ENCODE peak calls at places on chromosome 18, in ten cellular contexts. A is fibroblast of lung; F is substantia nigra; V is T-helper 9 cell; P is naive B cell; Z is EL; G is epithelial cell of esophagus; Y is AG09319; S is RPMI8226; E is stimulated activated CD4-positive, alpha-beta T cell treated with anti-CD3 and anti-CD28 coated beads, Interleukin-4, amount 100 ng/mL, for 48 hours. C is an unnamed sample.

GRCh38 chr18:36756262-36756661 is 72.5 kb downstream of the TPGS2 start:
- DNase-seq in A (no peak), F (no peak), V (no peak), P (no peak), Z (peak), G (peak), Y (peak), S (no peak), E (no peak), C (peak)

GRCh38 chr18:24544141-24544498 is 83.7 kb downstream of the HRH4 start:
- DNase-seq in A (peak), F (no peak), V (no peak), P (no peak), Z (peak), G (peak), Y (no peak), S (peak), E (no peak), C (peak)

GRCh38 chr18:44586782-44587524 is 93.7 kb upstream of the SETBP1 start:
- DNase-seq in A (no peak), F (no peak), V (no peak), P (no peak), Z (no peak), G (no peak), Y (no peak), S (peak), E (no peak), C (no peak)

GRCh38 chr18:73638709-73639108 is 508.9 kb downstream of the FBXO15 start:
- DNase-seq in A (peak), F (no peak), V (no peak), P (no peak), Z (peak), G (no peak), Y (no peak), S (no peak), E (no peak), C (peak)

GRCh38 chr18:37484893-37485834 is 80.4 kb downstream of the CELF4 start:
- DNase-seq in A (peak), F (no peak), V (no peak), P (no peak), Z (peak), G (peak), Y (no peak), S (peak), E (peak), C (peak)

GRCh38 chr18:3463052-3463451 is 13.1 kb downstream of the TGIF1 start:
- DNase-seq in A (peak), F (no peak), V (no peak), P (no peak), Z (peak), G (no peak), Y (no peak), S (no peak), E (no peak), C (peak)

GRCh38 chr18:34321075-34321474 is 96.4 kb upstream of the NOL4 start:
- DNase-seq in A (no peak), F (no peak), V (no peak), P (no peak), Z (no peak), G (no peak), Y (no peak), S (no peak), E (no peak), C (no peak)

GRCh38 chr18:10376735-10377134 is 77.7 kb upstream of the APCDD1 start:
- DNase-seq in A (no peak), F (no peak), V (no peak), P (no peak), Z (no peak), G (no peak), Y (no peak), S (no peak), E (no peak), C (no peak)

GRCh38 chr18:52395146-52395852 is 55.3 kb downstream of the DCC start:
- DNase-seq in A (no peak), F (no peak), V (no peak), P (no peak), Z (no peak), G (no peak), Y (no peak), S (peak), E (no peak), C (no peak)

GRCh38 chr18:77478619-77479018 is 229.0 kb downstream of the GALR1 start:
- DNase-seq in A (no peak), F (no peak), V (no peak), P (no peak), Z (no peak), G (no peak), Y (no peak), S (peak), E (no peak), C (peak)

GRCh38 chr18:8657873-8658521 is 47.4 kb upstream of the MTCL1 start:
- DNase-seq in A (peak), F (no peak), V (no peak), P (no peak), Z (peak), G (peak), Y (no peak), S (peak), E (no peak), C (peak)

GRCh38 chr18:54147439-54147838 is 77.0 kb downstream of the MBD2 start:
- DNase-seq in A (no peak), F (no peak), V (no peak), P (no peak), Z (no peak), G (no peak), Y (no peak), S (no peak), E (no peak), C (no peak)

GRCh38 chr18:13530215-13530878 is 196.0 kb downstream of the FAM210A start:
- DNase-seq in A (no peak), F (no peak), V (no peak), P (no peak), Z (no peak), G (no peak), Y (no peak), S (no peak), E (no peak), C (no peak)

GRCh38 chr18:69686861-69687260 is 260.8 kb downstream of the CD226 start:
- DNase-seq in A (peak), F (no peak), V (no peak), P (no peak), Z (no peak), G (no peak), Y (no peak), S (no peak), E (no peak), C (peak)

GRCh38 chr18:37231251-37231650 is 334.3 kb downstream of the CELF4 start:
- DNase-seq in A (no peak), F (no peak), V (no peak), P (no peak), Z (no peak), G (no peak), Y (no peak), S (no peak), E (no peak), C (no peak)

GRCh38 chr18:76452357-76452756 is 42.7 kb downstream of the ZNF516 start:
- DNase-seq in A (peak), F (no peak), V (no peak), P (no peak), Z (peak), G (peak), Y (no peak), S (no peak), E (no peak), C (no peak)

GRCh38 chr18:69127844-69128486 is 272.7 kb upstream of the DOK6 start:
- DNase-seq in A (peak), F (no peak), V (no peak), P (no peak), Z (no peak), G (no peak), Y (no peak), S (no peak), E (no peak), C (peak)

GRCh38 chr18:5456577-5457466 is 87.0 kb downstream of the EPB41L3 start:
- DNase-seq in A (peak), F (peak), V (no peak), P (peak), Z (no peak), G (no peak), Y (no peak), S (no peak), E (no peak), C (peak)

GRCh38 chr18:21605218-21605617 is 4.7 kb upstream of the ESCO1 start:
- DNase-seq in A (no peak), F (no peak), V (no peak), P (no peak), Z (no peak), G (no peak), Y (no peak), S (no peak), E (no peak), C (peak)

GRCh38 chr18:2655954-2656236 is 369 bp downstream of the SMCHD1 start:
- DNase-seq in A (peak), F (no peak), V (no peak), P (no peak), Z (no peak), G (no peak), Y (no peak), S (no peak), E (no peak), C (no peak)

GRCh38 chr18:41324934-41325333 is 630.1 kb upstream of the PIK3C3 start:
- DNase-seq in A (peak), F (no peak), V (no peak), P (no peak), Z (no peak), G (peak), Y (no peak), S (no peak), E (no peak), C (peak)

GRCh38 chr18:47417807-47418206 is 166.3 kb upstream of the SKOR2 start:
- DNase-seq in A (no peak), F (no peak), V (no peak), P (no peak), Z (no peak), G (no peak), Y (no peak), S (no peak), E (no peak), C (peak)

GRCh38 chr18:39561136-39561535 is 1995.5 kb upstream of the CELF4 start:
- DNase-seq in A (peak), F (no peak), V (no peak), P (no peak), Z (peak), G (no peak), Y (no peak), S (no peak), E (no peak), C (peak)

GRCh38 chr18:47204908-47205522 is 28.9 kb upstream of the IER3IP1 start:
- DNase-seq in A (peak), F (no peak), V (peak), P (peak), Z (peak), G (peak), Y (peak), S (peak), E (peak), C (peak)

GRCh38 chr18:78770149-78771139 is 209.2 kb upstream of the SALL3 start:
- DNase-seq in A (no peak), F (no peak), V (no peak), P (no peak), Z (no peak), G (no peak), Y (no peak), S (no peak), E (no peak), C (no peak)

GRCh38 chr18:55275042-55275897 is 312.7 kb downstream of the TCF4 start:
- DNase-seq in A (peak), F (no peak), V (no peak), P (no peak), Z (peak), G (peak), Y (no peak), S (peak), E (no peak), C (peak)

GRCh38 chr18:48409591-48410094 is 460 bp upstream of the ZBTB7C start:
- DNase-seq in A (peak), F (no peak), V (no peak), P (no peak), Z (no peak), G (no peak), Y (no peak), S (peak), E (no peak), C (no peak)

GRCh38 chr18:10892801-10893595 is 256.4 kb downstream of the PIEZO2 start:
- DNase-seq in A (peak), F (no peak), V (no peak), P (no peak), Z (peak), G (no peak), Y (no peak), S (no peak), E (no peak), C (peak)

GRCh38 chr18:37408676-37409305 is 156.8 kb downstream of the CELF4 start:
- DNase-seq in A (no peak), F (no peak), V (no peak), P (no peak), Z (no peak), G (no peak), Y (no peak), S (no peak), E (no peak), C (no peak)

GRCh38 chr18:47254341-47254939 is 3.0 kb upstream of the SKOR2 start:
- DNase-seq in A (peak), F (no peak), V (no peak), P (no peak), Z (peak), G (peak), Y (no peak), S (peak), E (no peak), C (peak)

GRCh38 chr18:48545690-48546365 is 7.0 kb downstream of the CTIF start:
- DNase-seq in A (peak), F (peak), V (no peak), P (no peak), Z (peak), G (peak), Y (no peak), S (no peak), E (no peak), C (peak)

GRCh38 chr18:48319796-48320638 is 89.2 kb downstream of the ZBTB7C start:
- DNase-seq in A (no peak), F (no peak), V (no peak), P (no peak), Z (peak), G (peak), Y (no peak), S (peak), E (no peak), C (peak)

GRCh38 chr18:74249181-74249968 is 42.4 kb downstream of the CYB5A start:
- DNase-seq in A (peak), F (no peak), V (no peak), P (no peak), Z (peak), G (peak), Y (peak), S (no peak), E (no peak), C (peak)

GRCh38 chr18:78624646-78625279 is 354.9 kb upstream of the SALL3 start:
- DNase-seq in A (no peak), F (no peak), V (no peak), P (no peak), Z (no peak), G (no peak), Y (no peak), S (no peak), E (no peak), C (no peak)

GRCh38 chr18:78813156-78813555 is 166.5 kb upstream of the SALL3 start:
- DNase-seq in A (no peak), F (no peak), V (no peak), P (no peak), Z (no peak), G (no peak), Y (no peak), S (no peak), E (no peak), C (no peak)

GRCh38 chr18:77314952-77315351 is 65.3 kb downstream of the GALR1 start:
- DNase-seq in A (no peak), F (no peak), V (no peak), P (no peak), Z (no peak), G (no peak), Y (no peak), S (no peak), E (no peak), C (no peak)

GRCh38 chr18:22110482-22110924 is 58.9 kb upstream of the GATA6 start:
- DNase-seq in A (no peak), F (no peak), V (no peak), P (no peak), Z (no peak), G (no peak), Y (no peak), S (peak), E (no peak), C (no peak)

C was measured in cardiac fibroblast.